ENCODE peak calls at places on chromosomes 3 and 15, in six cellular contexts. A, C, V, S, Z and K are unnamed samples.
A peak's percentile ranks its signal among the peaks of the same experiment; 100 is the strongest.

GRCh38 chr3:71926242-71926560 is 141.3 kb upstream of the PROK2 start:
- DNase-seq in V (no peak), S (no peak), Z (peak; percentile 42), A (peak; percentile 25), C (no peak), K (peak; percentile 20)

GRCh38 chr3:71425491-71426071 is 157.9 kb downstream of the FOXP1 start:
- DNase-seq in Z (no peak), V (no peak), C (no peak), A (no peak), S (no peak), K (no peak)

GRCh38 chr15:36501063-36501678 is 78.3 kb upstream of the CDIN1 start:
- DNase-seq in C (peak; percentile 45), Z (no peak), S (peak; percentile 19), V (no peak), A (peak; percentile 5), K (peak; percentile 36)

GRCh38 chr3:23170306-23170705 is 32.8 kb upstream of the UBE2E2 start:
- DNase-seq in A (no peak), V (no peak), S (no peak), C (no peak), Z (no peak), K (no peak)

GRCh38 chr3:129658156-129658843 is 51.8 kb upstream of the PLXND1 start:
- DNase-seq in A (no peak), Z (no peak), S (no peak), C (no peak), V (no peak), K (no peak)

GRCh38 chr15:85878866-85879265 is 84.1 kb upstream of the KLHL25 start:
- DNase-seq in C (no peak), V (no peak), Z (no peak), A (no peak), S (no peak), K (no peak)

GRCh38 chr3:194928183-194928736 is 242.6 kb downstream of the FAM43A start:
- DNase-seq in A (no peak), V (no peak), Z (no peak), C (no peak), S (no peak), K (no peak)

GRCh38 chr3:58388550-58389061 is 45.0 kb downstream of the PDHB start:
- DNase-seq in Z (no peak), C (no peak), S (no peak), V (no peak), A (no peak), K (no peak)

GRCh38 chr3:161273589-161274218 is 52.6 kb downstream of the NMD3 start:
- DNase-seq in A (no peak), S (no peak), Z (no peak), V (no peak), C (peak; percentile 15), K (peak; percentile 69)

GRCh38 chr3:2303567-2303966 is 204.9 kb downstream of the CNTN4 start:
- DNase-seq in C (peak; percentile 8), S (no peak), V (no peak), Z (no peak), A (peak; percentile 1), K (peak; percentile 1)

GRCh38 chr15:56969265-56969895 is 50.9 kb downstream of the TCF12 start:
- DNase-seq in V (no peak), C (no peak), S (no peak), A (no peak), Z (no peak), K (no peak)

GRCh38 chr3:171101982-171102610 is 75.6 kb upstream of the SLC2A2 start:
- DNase-seq in V (no peak), Z (no peak), A (no peak), S (no peak), C (no peak), K (no peak)

GRCh38 chr15:64089553-64090280 is 3.9 kb downstream of the CIAO2A start:
- DNase-seq in Z (no peak), S (peak; percentile 68), V (no peak), C (no peak), A (peak; percentile 26), K (no peak)

GRCh38 chr3:68018275-68018674 is 363.9 kb upstream of the SUCLG2 start:
- DNase-seq in A (no peak), V (no peak), S (no peak), Z (no peak), C (no peak), K (no peak)

GRCh38 chr3:195583831-195584542 is at the start of gene APOD:
- DNase-seq in V (peak; percentile 84), S (no peak), Z (peak; percentile 73), A (no peak), C (no peak), K (no peak)

GRCh38 chr3:129940086-129940485 is 34.4 kb upstream of the TRH start:
- DNase-seq in V (no peak), C (no peak), S (no peak), Z (no peak), A (no peak), K (no peak)

GRCh38 chr15:23472033-23472432 is 25.0 kb upstream of the GOLGA6L2 start:
- DNase-seq in C (no peak), Z (no peak), A (no peak), S (no peak), V (no peak), K (no peak)

GRCh38 chr3:4498446-4498845 is 5.3 kb downstream of the ITPR1 start:
- DNase-seq in A (no peak), S (no peak), V (no peak), C (no peak), Z (no peak), K (no peak)

GRCh38 chr3:53422954-53423708 is 71.3 kb upstream of the CACNA1D start:
- DNase-seq in S (no peak), V (no peak), A (no peak), Z (no peak), C (peak; percentile 70), K (no peak)

GRCh38 chr15:94000603-94001002 is 230.8 kb upstream of the MCTP2 start:
- DNase-seq in V (no peak), C (no peak), A (no peak), S (no peak), Z (no peak), K (no peak)

GRCh38 chr15:101088788-101089578 is 162.9 kb downstream of the CHSY1 start:
- DNase-seq in C (peak; percentile 66), S (no peak), A (peak; percentile 87), V (peak; percentile 82), Z (peak; percentile 41), K (peak; percentile 80)

GRCh38 chr3:136682740-136683312 is 69.4 kb downstream of the STAG1 start:
- DNase-seq in V (no peak), Z (no peak), C (no peak), A (no peak), S (no peak), K (no peak)

GRCh38 chr3:52123106-52123708 is 31.0 kb downstream of the POC1A start:
- DNase-seq in A (peak; percentile 84), S (no peak), V (peak; percentile 84), Z (peak; percentile 68), C (peak; percentile 76), K (peak; percentile 86)
- TF ChIP-seq POLR2A in A (no peak), S (no peak), V (no peak), Z (no peak), C (no peak), K (no peak)

GRCh38 chr15:40875996-40876740 is 2.1 kb upstream of the RHOV start:
- DNase-seq in S (no peak), V (no peak), C (no peak), Z (no peak), A (no peak), K (no peak)

GRCh38 chr15:40870716-40871115 is 3.3 kb downstream of the RHOV start:
- DNase-seq in A (no peak), S (no peak), V (no peak), C (no peak), Z (no peak), K (no peak)

GRCh38 chr15:40871749-40872617 is 2.1 kb downstream of the RHOV start:
- DNase-seq in C (no peak), A (peak; percentile 44), V (no peak), S (peak; percentile 76), Z (peak; percentile 87), K (no peak)

GRCh38 chr15:40872791-40873526 is 1.1 kb downstream of the RHOV start:
- DNase-seq in S (no peak), A (no peak), V (no peak), C (no peak), Z (no peak), K (no peak)

DNA sequence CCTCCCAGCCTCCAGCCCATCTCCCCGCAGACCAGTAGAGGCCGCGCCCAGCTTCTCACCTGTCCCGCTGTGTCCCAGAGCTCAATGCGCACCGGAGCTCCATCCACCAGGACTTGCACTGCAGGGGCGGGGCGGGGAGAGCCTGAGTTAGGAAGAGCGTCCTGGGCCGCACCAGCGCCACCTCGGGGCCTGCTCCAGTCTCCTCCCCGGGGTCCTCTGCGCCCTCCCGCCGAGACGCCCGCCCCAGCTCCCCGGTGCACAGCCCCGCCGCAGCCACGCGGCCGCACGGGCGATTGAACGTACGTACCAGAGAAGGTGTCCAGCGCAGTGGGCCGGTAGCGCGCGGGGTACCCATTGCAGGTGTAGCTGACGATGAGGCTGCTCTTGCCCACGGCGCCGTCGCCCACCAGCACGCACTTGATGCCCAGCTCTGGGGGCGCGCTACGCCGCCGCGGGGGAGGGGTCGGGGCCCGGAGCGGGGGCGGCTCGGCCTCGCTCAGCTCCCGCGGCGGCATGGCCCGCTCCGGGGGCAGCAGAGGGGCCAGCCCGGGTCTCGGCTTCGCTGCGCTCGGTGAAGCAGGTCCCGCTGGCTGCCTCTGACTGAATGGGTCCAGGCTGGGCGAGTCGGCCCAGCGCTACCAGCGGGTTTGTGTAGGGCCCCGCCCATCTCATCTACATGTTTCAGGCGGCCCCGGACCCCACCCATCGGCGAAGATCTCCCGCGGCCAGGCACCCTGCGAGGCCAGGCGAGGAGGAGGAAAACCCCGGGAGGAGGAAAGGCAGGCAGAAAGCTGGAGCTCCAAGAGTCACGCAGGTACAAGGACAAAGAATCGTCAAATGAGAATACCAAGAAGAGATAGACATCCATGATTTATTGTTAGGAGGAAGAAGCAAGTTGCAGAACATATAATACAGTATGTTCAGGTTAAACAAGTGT is at the start of gene RHOV:
- DNase-seq in A (peak; percentile 71), V (peak; percentile 72), Z (peak; percentile 77), C (peak; percentile 45), S (no peak), K (peak; percentile 76)
- TF ChIP-seq POLR2A in A (peak; percentile 80), V (no peak), Z (no peak), C (no peak), S (peak; percentile 90), K (no peak)

GRCh38 chr3:112090899-112091586 is 4.9 kb downstream of the C3orf52 start:
- DNase-seq in Z (no peak), V (no peak), C (no peak), S (no peak), A (no peak), K (no peak)
- TF ChIP-seq POLR2A in Z (no peak), V (no peak), C (no peak), S (no peak), A (no peak), K (no peak)

DNA sequence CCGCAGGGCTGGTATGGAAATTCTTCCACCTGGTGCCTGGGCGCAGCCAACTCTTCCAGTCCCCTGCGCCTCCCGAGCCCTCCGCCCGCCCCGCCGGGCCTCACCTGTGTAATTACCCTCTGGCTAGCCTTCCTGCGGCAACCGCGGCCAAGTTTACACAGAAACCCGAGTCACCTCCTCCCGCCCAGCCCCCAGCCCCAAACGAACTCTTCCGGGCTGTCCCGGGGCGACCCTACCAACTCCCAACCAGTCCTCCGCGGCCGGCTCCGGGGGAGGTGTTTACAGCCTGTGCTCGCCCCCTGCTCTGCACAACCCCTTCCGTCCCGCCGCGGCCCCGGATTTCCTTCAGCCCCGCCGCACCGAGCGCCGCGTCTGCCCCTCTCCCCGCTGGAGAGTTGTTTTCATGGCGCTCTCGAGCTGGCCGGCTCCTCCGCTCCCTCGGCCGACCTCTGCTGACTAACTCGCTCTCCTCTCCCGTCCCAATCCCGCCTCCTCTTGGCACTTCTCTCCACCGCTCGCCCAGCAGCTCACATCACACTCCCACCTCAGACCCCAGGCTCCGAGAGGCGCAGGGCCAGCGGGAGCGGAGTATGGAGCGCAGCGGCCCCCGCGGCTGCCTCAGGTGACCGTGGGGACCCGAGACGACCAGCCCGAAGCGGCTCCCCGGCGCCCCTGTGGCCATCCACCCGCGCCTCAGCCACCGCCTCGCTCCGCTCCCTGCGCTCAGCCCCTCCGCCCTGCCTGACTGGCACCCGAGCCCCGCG is 538 bp downstream of the ATOSA start:
- DNase-seq in Z (peak; percentile 49), C (peak; percentile 72), V (peak; percentile 87), S (no peak), A (no peak), K (peak; percentile 87)
- TF ChIP-seq POLR2A in Z (no peak), C (no peak), V (no peak), S (peak; percentile 68), A (no peak), K (no peak)